ENCODE peak calls at places on chromosomes 5 and 9, in eight cellular contexts. S, Q, V, U, O, R, Y and D are unnamed samples.

GRCh38 chr9:72441296-72442211 is 76.5 kb upstream of the ZFAND5 start:
- DNase-seq in S (no peak), Q (peak), V (no peak), U (no peak), O (no peak), R (peak), Y (no peak), D (no peak)

GRCh38 chr5:169347786-169348185 is 46.8 kb upstream of the SLIT3 start:
- DNase-seq in S (no peak), Q (peak), V (no peak), U (no peak), O (no peak), R (no peak), Y (no peak), D (no peak)

GRCh38 chr5:103598997-103599556 is 36.5 kb upstream of the NUDT12 start:
- DNase-seq in S (no peak), Q (peak), V (no peak), U (no peak), O (no peak), R (no peak), Y (no peak), D (no peak)

GRCh38 chr9:73038613-73039012 is 85.8 kb upstream of the ALDH1A1 start:
- DNase-seq in S (no peak), Q (peak), V (peak), U (no peak), O (no peak), R (no peak), Y (peak), D (no peak)

GRCh38 chr5:136080483-136081180 is 51.8 kb downstream of the TGFBI start:
- DNase-seq in S (no peak), Q (peak), V (peak), U (peak), O (peak), R (no peak), Y (peak), D (no peak)

GRCh38 chr5:65663804-65664521 is 39.1 kb downstream of the SHLD3 start:
- DNase-seq in S (no peak), Q (peak), V (no peak), U (no peak), O (peak), R (peak), Y (no peak), D (no peak)

GRCh38 chr5:147455321-147455720 is 54.5 kb downstream of the DPYSL3 start:
- DNase-seq in S (no peak), Q (peak), V (no peak), U (no peak), O (no peak), R (peak), Y (peak), D (no peak)

GRCh38 chr9:70411141-70411929 is 3.1 kb downstream of the KLF9 start:
- DNase-seq in S (no peak), Q (peak), V (peak), U (no peak), O (no peak), R (peak), Y (peak), D (peak)

GRCh38 chr9:104506565-104506964 is 2.5 kb downstream of the OR13F1 start:
- DNase-seq in S (no peak), Q (no peak), V (no peak), U (no peak), O (no peak), R (peak), Y (no peak), D (no peak)

GRCh38 chr5:168661593-168662485 is 82.7 kb upstream of the PANK3 start:
- DNase-seq in S (no peak), Q (no peak), V (no peak), U (no peak), O (no peak), R (no peak), Y (no peak), D (no peak)

GRCh38 chr9:86655147-86655546 is 292.2 kb downstream of the GAS1 start:
- DNase-seq in S (no peak), Q (peak), V (no peak), U (no peak), O (no peak), R (no peak), Y (no peak), D (no peak)

GRCh38 chr9:131117111-131117761 is 8.2 kb upstream of the NUP214 start:
- DNase-seq in S (no peak), Q (no peak), V (no peak), U (no peak), O (no peak), R (no peak), Y (no peak), D (no peak)

GRCh38 chr5:145295236-145295635 is 539.9 kb downstream of the PRELID2 start:
- DNase-seq in S (no peak), Q (no peak), V (no peak), U (no peak), O (no peak), R (no peak), Y (no peak), D (no peak)

GRCh38 chr9:118767571-118767970 is 601.7 kb downstream of the BRINP1 start:
- DNase-seq in S (no peak), Q (no peak), V (no peak), U (no peak), O (no peak), R (no peak), Y (no peak), D (no peak)

GRCh38 chr9:84940294-84940693 is 270.8 kb downstream of the NTRK2 start:
- DNase-seq in S (no peak), Q (peak), V (no peak), U (no peak), O (no peak), R (peak), Y (no peak), D (no peak)

GRCh38 chr9:128152133-128152780 is 3.0 kb downstream of the LCN2 start:
- DNase-seq in S (no peak), Q (no peak), V (no peak), U (no peak), O (no peak), R (no peak), Y (peak), D (no peak)

GRCh38 chr9:133945314-133945975 is 46.7 kb downstream of the VAV2 start:
- DNase-seq in S (no peak), Q (no peak), V (peak), U (peak), O (no peak), R (no peak), Y (no peak), D (no peak)

GRCh38 chr9:10026585-10026984 is 586.2 kb downstream of the PTPRD start:
- DNase-seq in S (no peak), Q (no peak), V (no peak), U (no peak), O (no peak), R (no peak), Y (no peak), D (no peak)
- TF ChIP-seq CTCF in S (no peak), Q (no peak), V (no peak), U (no peak), O (no peak), R (no peak), Y (no peak), D (no peak)

GRCh38 chr5:181109489-181110013 is 21.4 kb downstream of the OR2V1 start:
- DNase-seq in S (no peak), Q (no peak), V (no peak), U (no peak), O (no peak), R (no peak), Y (peak), D (no peak)

GRCh38 chr5:181107699-181108098 is 23.3 kb downstream of the OR2V1 start:
- DNase-seq in S (no peak), Q (no peak), V (no peak), U (no peak), O (no peak), R (no peak), Y (no peak), D (no peak)

GRCh38 chr5:181108578-181109165 is 22.3 kb downstream of the OR2V1 start:
- DNase-seq in S (no peak), Q (no peak), V (no peak), U (no peak), O (no peak), R (no peak), Y (peak), D (no peak)

GRCh38 chr5:181114284-181114843 is 16.6 kb downstream of the OR2V1 start:
- DNase-seq in S (no peak), Q (no peak), V (no peak), U (no peak), O (no peak), R (no peak), Y (peak), D (no peak)

GRCh38 chr5:181111010-181111409 is 20.0 kb downstream of the OR2V1 start:
- DNase-seq in S (no peak), Q (no peak), V (no peak), U (no peak), O (no peak), R (no peak), Y (peak), D (no peak)
- TF ChIP-seq CTCF in S (no peak), Q (no peak), V (no peak), U (no peak), O (no peak), R (no peak), Y (no peak), D (no peak)

GRCh38 chr5:132266836-132267160 is 9.3 kb downstream of the PDLIM4 start:
- DNase-seq in S (no peak), Q (no peak), V (no peak), U (no peak), O (no peak), R (no peak), Y (no peak), D (no peak)

GRCh38 chr5:132267166-132267739 is 9.8 kb downstream of the PDLIM4 start:
- DNase-seq in S (no peak), Q (no peak), V (no peak), U (no peak), O (no peak), R (no peak), Y (no peak), D (no peak)

GRCh38 chr5:132264546-132265335 is 7.2 kb downstream of the PDLIM4 start:
- DNase-seq in S (peak), Q (no peak), V (no peak), U (no peak), O (no peak), R (no peak), Y (no peak), D (no peak)

GRCh38 chr5:132266031-132266835 is 8.7 kb downstream of the PDLIM4 start:
- DNase-seq in S (peak), Q (no peak), V (no peak), U (no peak), O (no peak), R (no peak), Y (no peak), D (no peak)

GRCh38 chr5:132265336-132266030 is 8.0 kb downstream of the PDLIM4 start:
- DNase-seq in S (peak), Q (peak), V (no peak), U (no peak), O (peak), R (peak), Y (peak), D (no peak)
- TF ChIP-seq CTCF in S (no peak), Q (no peak), V (no peak), U (no peak), O (no peak), R (no peak), Y (no peak), D (no peak)

GRCh38 chr9:757246-757881 is 84.1 kb upstream of the DMRT1 start:
- DNase-seq in S (peak), Q (peak), V (no peak), U (no peak), O (peak), R (no peak), Y (peak), D (peak)
- TF ChIP-seq CTCF in S (peak), Q (peak), V (peak), U (peak), O (peak), R (no peak), Y (peak), D (peak)

GRCh38 chr5:33806736-33807442 is 84.9 kb downstream of the ADAMTS12 start:
- DNase-seq in S (no peak), Q (peak), V (no peak), U (peak), O (no peak), R (peak), Y (no peak), D (no peak)
- TF ChIP-seq CTCF in S (no peak), Q (no peak), V (no peak), U (no peak), O (no peak), R (no peak), Y (no peak), D (no peak)

DNA sequence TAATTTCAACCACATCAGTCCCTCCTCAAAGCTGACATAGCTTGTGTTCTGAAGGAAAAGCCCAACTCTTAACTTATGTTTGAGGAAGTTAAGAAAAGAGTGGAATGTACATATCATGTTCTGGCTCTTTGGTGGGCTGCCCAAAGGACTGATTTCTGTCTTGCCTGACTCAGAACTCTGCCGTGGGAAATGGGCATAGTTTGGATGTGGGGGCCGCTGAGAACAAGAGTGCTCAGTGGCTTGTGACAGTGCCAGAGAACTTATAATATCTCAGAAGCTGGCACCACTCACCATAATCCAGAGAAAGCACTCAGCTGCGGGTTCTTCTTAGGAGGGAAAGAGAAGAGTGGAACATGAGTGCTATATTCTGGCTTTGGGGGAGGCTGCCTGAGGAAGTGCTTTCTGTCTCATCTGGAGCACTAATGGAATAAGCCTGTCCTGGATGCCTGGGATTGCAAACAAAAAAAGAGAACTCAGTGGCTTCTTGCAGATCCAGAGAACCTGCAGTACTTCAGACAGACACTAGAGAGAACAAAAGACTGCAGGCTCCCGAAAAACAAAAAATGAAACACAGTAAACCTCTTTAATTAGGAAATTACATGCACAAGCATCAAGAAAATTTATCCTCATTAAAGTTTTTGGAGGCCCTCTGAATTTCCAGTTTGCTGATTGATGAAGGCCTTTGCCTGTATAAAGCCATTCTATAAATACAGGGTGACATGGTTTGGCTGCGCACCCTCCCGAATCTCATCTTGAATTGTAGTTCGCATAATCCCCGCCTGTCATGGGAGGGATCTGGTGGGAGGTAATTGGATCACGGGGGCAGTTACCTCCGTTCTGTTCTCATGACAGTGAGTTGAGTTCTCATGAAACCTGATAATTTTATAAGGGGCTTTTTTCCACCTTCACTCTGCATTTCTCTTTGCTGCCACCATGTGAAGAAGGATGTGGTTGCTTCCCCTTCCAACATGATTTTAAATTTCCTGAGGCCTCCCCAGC is 207.0 kb downstream of the DMAC1 start:
- DNase-seq in S (no peak), Q (no peak), V (no peak), U (no peak), O (no peak), R (no peak), Y (no peak), D (peak)
- TF ChIP-seq CTCF in S (no peak), Q (no peak), V (no peak), U (no peak), O (peak), R (no peak), Y (no peak), D (no peak)

GRCh38 chr9:89496645-89497044 is 1.3 kb downstream of the SEMA4D start:
- DNase-seq in S (no peak), Q (no peak), V (no peak), U (peak), O (no peak), R (no peak), Y (no peak), D (no peak)

GRCh38 chr9:89500008-89500407 is 2.1 kb upstream of the SEMA4D start:
- DNase-seq in S (no peak), Q (no peak), V (no peak), U (no peak), O (no peak), R (no peak), Y (no peak), D (no peak)

GRCh38 chr9:89497181-89497963 is 541 bp downstream of the SEMA4D start:
- DNase-seq in S (no peak), Q (no peak), V (peak), U (peak), O (no peak), R (peak), Y (no peak), D (no peak)

GRCh38 chr9:89498845-89499480 is 1.1 kb upstream of the SEMA4D start:
- DNase-seq in S (no peak), Q (no peak), V (no peak), U (no peak), O (no peak), R (no peak), Y (no peak), D (no peak)

DNA sequence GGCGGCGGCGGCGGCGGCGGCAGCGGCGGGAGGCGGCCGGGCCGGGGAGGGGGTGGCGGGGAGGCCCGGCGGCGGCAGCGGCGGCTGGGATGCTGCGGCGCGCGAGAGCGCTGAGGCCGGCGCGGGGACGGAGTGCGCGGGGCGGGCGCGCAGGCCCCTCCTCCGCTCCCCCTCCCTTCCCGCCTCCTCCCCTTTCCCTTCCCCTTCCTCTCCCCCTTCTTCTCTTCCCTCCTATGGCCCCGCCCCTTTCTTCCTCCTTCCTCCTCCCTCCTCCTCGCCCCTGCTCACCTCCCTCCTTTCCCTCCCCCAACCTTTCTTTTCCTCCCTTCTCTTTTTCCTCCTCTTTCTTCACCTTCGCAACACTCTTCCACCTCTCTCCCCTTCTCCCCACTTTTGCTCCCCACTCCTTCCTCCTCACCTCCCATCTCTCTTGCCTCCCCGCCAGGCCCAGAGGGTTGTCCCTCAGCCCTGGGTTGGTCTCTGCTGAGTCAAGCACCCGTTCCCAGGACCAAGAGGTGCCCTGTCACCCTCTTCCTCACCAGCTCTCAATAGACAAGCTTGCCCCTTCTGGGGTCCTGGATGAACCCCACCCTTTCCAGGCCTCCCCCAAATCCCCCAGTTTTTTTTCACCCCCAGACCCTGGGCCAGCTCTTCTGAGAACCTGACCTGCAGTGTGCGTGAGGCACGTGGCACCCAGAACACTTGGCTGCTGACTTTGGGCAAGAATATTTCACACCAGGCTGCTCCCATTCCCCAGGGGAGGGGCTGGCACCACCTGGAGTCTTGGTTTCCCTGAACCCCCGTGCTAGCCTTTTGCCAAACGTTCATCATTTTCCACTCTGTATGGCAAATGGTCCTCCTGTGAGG is at the start of gene SEMA4D:
- DNase-seq in S (no peak), Q (peak), V (peak), U (peak), O (peak), R (peak), Y (peak), D (peak)
- TF ChIP-seq CTCF in S (no peak), Q (no peak), V (no peak), U (no peak), O (no peak), R (no peak), Y (no peak), D (no peak)